ENCODE peak calls at places on chromosomes 7 and 10, in four cellular contexts. I, U, L and D are unnamed samples.

GRCh38 chr7:16651391-16652254 is 5.6 kb downstream of the BZW2 start:
- DNase-seq in U (no peak), L (no peak), I (no peak), D (no peak)

GRCh38 chr10:91410638-91411367 is 659 bp downstream of the HECTD2 start:
- DNase-seq in U (no peak), L (peak), I (no peak), D (peak)

GRCh38 chr7:51304729-51305128 is 11.9 kb downstream of the COBL start:
- DNase-seq in I (no peak), U (no peak), L (no peak), D (no peak)

GRCh38 chr10:33025039-33025438 is 67.0 kb upstream of the ITGB1 start:
- DNase-seq in U (no peak), I (no peak), L (no peak), D (no peak)

GRCh38 chr7:137694405-137694804 is 152.4 kb downstream of the DGKI start:
- DNase-seq in I (no peak), L (no peak), U (no peak), D (no peak)

GRCh38 chr7:42981595-42981994 is 49.4 kb downstream of the MRPL32 start:
- DNase-seq in U (peak), L (no peak), I (no peak), D (no peak)

GRCh38 chr10:44979281-44980181 is 922 bp upstream of the DEPP1 start:
- DNase-seq in L (peak), I (no peak), U (no peak), D (no peak)

GRCh38 chr10:53314856-53315255 is 542.3 kb upstream of the MBL2 start:
- DNase-seq in L (no peak), I (no peak), U (peak), D (no peak)

GRCh38 chr7:24864214-24864817 is 107.1 kb upstream of the GSDME start:
- DNase-seq in U (no peak), L (no peak), I (no peak), D (no peak)

GRCh38 chr7:44280993-44281721 is 44.2 kb downstream of the CAMK2B start:
- DNase-seq in L (peak), U (no peak), I (peak), D (no peak)

GRCh38 chr7:12647364-12648219 is 39.8 kb upstream of the ARL4A start:
- DNase-seq in L (no peak), U (no peak), I (no peak), D (no peak)

GRCh38 chr7:128045766-128046165 is 14.5 kb upstream of the LRRC4 start:
- DNase-seq in L (no peak), U (no peak), I (no peak), D (no peak)

GRCh38 chr10:123997486-123998196 is 95.8 kb downstream of the CHST15 start:
- DNase-seq in I (peak), L (peak), U (peak), D (peak)

GRCh38 chr7:79282051-79282694 is 171.3 kb downstream of the MAGI2 start:
- DNase-seq in U (peak), L (no peak), I (no peak), D (no peak)

GRCh38 chr7:4895766-4896165 is 12.2 kb upstream of the RADIL start:
- DNase-seq in L (no peak), I (no peak), U (no peak), D (no peak)

GRCh38 chr10:77989081-77989724 is 40.1 kb downstream of the POLR3A start:
- DNase-seq in I (peak), U (no peak), L (peak), D (no peak)

GRCh38 chr10:95841711-95842498 is 65.9 kb upstream of the CC2D2B start:
- DNase-seq in L (peak), U (peak), I (no peak), D (peak)

GRCh38 chr7:105487559-105488218 is 34.4 kb downstream of the PUS7 start:
- DNase-seq in I (no peak), U (peak), L (peak), D (peak)

GRCh38 chr10:85175635-85176034 is 847.2 kb downstream of the CCSER2 start:
- DNase-seq in L (no peak), I (no peak), U (no peak), D (no peak)

GRCh38 chr7:74174606-74175082 is 488 bp downstream of the EIF4H start:
- DNase-seq in U (no peak), I (peak), L (peak), D (peak)

GRCh38 chr7:96328016-96328415 is 6.1 kb upstream of the SLC25A13 start:
- DNase-seq in L (no peak), I (no peak), U (no peak), D (no peak)

GRCh38 chr7:103447073-103447960 is 1.3 kb upstream of the SLC26A5 start:
- DNase-seq in I (no peak), L (no peak), U (peak), D (peak)
- TF ChIP-seq CTCF in I (peak), L (peak), U (peak), D (peak)

DNA sequence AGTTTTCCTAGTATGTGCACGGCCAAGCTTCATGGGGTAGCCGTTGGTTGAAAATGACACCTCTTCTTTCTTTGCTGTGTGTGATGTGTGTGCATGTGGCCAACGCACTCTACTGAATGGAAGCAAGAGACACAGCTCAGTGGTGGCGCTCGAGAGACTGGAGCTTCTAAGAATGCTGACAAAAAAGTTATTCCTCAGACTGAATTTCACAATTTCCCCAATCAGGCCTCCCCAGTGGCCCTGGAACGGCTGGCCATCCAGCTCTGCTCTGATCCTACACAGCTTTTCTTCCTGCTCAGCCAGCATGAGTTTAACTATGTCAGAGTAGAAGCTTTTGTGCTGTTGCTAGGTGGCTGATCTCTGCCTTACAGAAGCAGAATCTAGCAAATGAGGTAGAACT is 186.7 kb upstream of the PLXDC2 start:
- DNase-seq in L (peak), U (peak), I (peak), D (no peak)
- TF ChIP-seq CTCF in L (peak), U (peak), I (no peak), D (no peak)

GRCh38 chr10:24723386-24723787 is 300 bp downstream of the ARHGAP21 start:
- DNase-seq in U (no peak), I (peak), L (no peak), D (peak)

GRCh38 chr10:24722676-24723385 is 856 bp downstream of the ARHGAP21 start:
- DNase-seq in I (peak), L (peak), U (no peak), D (peak)

GRCh38 chr10:24724381-24725228 is 918 bp upstream of the ARHGAP21 start:
- DNase-seq in I (peak), U (peak), L (peak), D (peak)

GRCh38 chr10:24722131-24722675 is 1.5 kb downstream of the ARHGAP21 start:
- DNase-seq in L (no peak), U (no peak), I (no peak), D (no peak)

GRCh38 chr10:24723788-24724380 is at the start of gene ARHGAP21:
- DNase-seq in L (peak), U (no peak), I (peak), D (peak)
- TF ChIP-seq CTCF in L (no peak), U (no peak), I (no peak), D (no peak)

GRCh38 chr7:153090757-153091156 is 331.2 kb downstream of the ACTR3B start:
- DNase-seq in L (no peak), I (no peak), U (no peak), D (no peak)
- TF ChIP-seq CTCF in L (no peak), I (no peak), U (no peak), D (no peak)

DNA sequence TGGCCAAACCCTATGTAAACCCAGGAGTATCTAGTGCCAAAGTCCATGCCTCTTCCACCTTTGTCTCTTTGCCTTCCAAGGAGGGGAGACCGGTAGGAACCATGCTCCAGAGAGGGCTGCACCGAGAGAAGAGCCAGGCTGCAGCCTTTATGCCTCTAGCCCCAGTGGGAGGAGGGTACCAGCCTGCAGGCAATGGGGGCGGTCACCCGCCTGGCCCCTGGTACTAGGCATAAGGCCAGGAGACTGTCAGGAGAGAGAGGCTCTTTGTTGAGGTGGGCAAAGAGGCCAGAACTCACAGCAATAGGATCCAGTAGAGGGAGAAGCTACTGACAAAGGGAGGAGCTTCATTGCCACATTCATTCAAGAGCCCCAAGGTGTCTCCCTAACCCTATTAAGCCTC is 146.6 kb upstream of the PDE1C start:
- DNase-seq in L (no peak), U (no peak), I (no peak), D (no peak)
- TF ChIP-seq CTCF in L (no peak), U (no peak), I (no peak), D (no peak)

GRCh38 chr7:35508623-35509400 is 186.1 kb downstream of the HERPUD2 start:
- DNase-seq in L (no peak), U (no peak), I (no peak), D (no peak)
- TF ChIP-seq CTCF in L (no peak), U (no peak), I (no peak), D (no peak)

GRCh38 chr10:73018632-73019031 is 64.0 kb upstream of the PLA2G12B start:
- DNase-seq in I (no peak), L (no peak), U (no peak), D (no peak)
- TF ChIP-seq CTCF in I (no peak), L (no peak), U (no peak), D (no peak)

GRCh38 chr10:128295003-128295402 is 168.8 kb upstream of the MKI67 start:
- DNase-seq in U (no peak), I (no peak), L (no peak), D (no peak)
- TF ChIP-seq CTCF in U (no peak), I (no peak), L (no peak), D (no peak)